ENCODE peak calls at places on chromosomes 2 and 18, in seven cellular contexts. One of them, this sample, is unnamed.

GRCh38 chr2:6957031-6957714 is 40.0 kb downstream of the RNF144A start:
- DNase-seq in HFFc6: no peak
- DNase-seq in nephron progenitor cell: no peak
- DNase-seq in lower lobe of right lung: no peak
- DNase-seq in cardiac muscle cell: no peak
- DNase-seq in CD8-positive, alpha-beta T cell: no peak
- DNase-seq in ovary: no peak
- DNase-seq in this sample: no peak

GRCh38 chr2:239695106-239695727 is 294.4 kb upstream of the HDAC4 start:
- DNase-seq in lower lobe of right lung: no peak
- DNase-seq in HFFc6: no peak
- DNase-seq in CD8-positive, alpha-beta T cell: no peak
- DNase-seq in ovary: no peak
- DNase-seq in cardiac muscle cell: no peak
- DNase-seq in nephron progenitor cell: no peak
- DNase-seq in this sample: no peak

GRCh38 chr2:237154050-237154638 is 68.5 kb downstream of the COPS8 start:
- DNase-seq in ovary: peak; percentile 58
- DNase-seq in HFFc6: peak; percentile 41
- DNase-seq in lower lobe of right lung: no peak
- DNase-seq in CD8-positive, alpha-beta T cell: peak; percentile 45
- DNase-seq in nephron progenitor cell: peak; percentile 46
- DNase-seq in cardiac muscle cell: peak; percentile 76
- DNase-seq in this sample: no peak

GRCh38 chr2:31247671-31248070 is 13.7 kb downstream of the EHD3 start:
- DNase-seq in CD8-positive, alpha-beta T cell: no peak
- DNase-seq in cardiac muscle cell: no peak
- DNase-seq in ovary: no peak
- DNase-seq in HFFc6: no peak
- DNase-seq in nephron progenitor cell: no peak
- DNase-seq in lower lobe of right lung: no peak
- DNase-seq in this sample: no peak

GRCh38 chr2:100877555-100877954 is 57.6 kb downstream of the NPAS2 start:
- DNase-seq in HFFc6: peak; percentile 61
- DNase-seq in ovary: no peak
- DNase-seq in lower lobe of right lung: no peak
- DNase-seq in cardiac muscle cell: peak; percentile 82
- DNase-seq in nephron progenitor cell: no peak
- DNase-seq in CD8-positive, alpha-beta T cell: no peak
- DNase-seq in this sample: no peak

GRCh38 chr2:190817082-190817481 is 63.5 kb upstream of the GLS start:
- DNase-seq in HFFc6: no peak
- DNase-seq in lower lobe of right lung: no peak
- DNase-seq in ovary: no peak
- DNase-seq in nephron progenitor cell: no peak
- DNase-seq in cardiac muscle cell: no peak
- DNase-seq in CD8-positive, alpha-beta T cell: no peak
- DNase-seq in this sample: no peak

GRCh38 chr2:31475692-31476091 is 61.1 kb upstream of the XDH start:
- DNase-seq in nephron progenitor cell: no peak
- DNase-seq in ovary: no peak
- DNase-seq in HFFc6: peak; percentile 90
- DNase-seq in cardiac muscle cell: no peak
- DNase-seq in CD8-positive, alpha-beta T cell: no peak
- DNase-seq in lower lobe of right lung: no peak
- DNase-seq in this sample: no peak

GRCh38 chr2:239211391-239212094 is 189.3 kb downstream of the HDAC4 start:
- DNase-seq in nephron progenitor cell: no peak
- DNase-seq in lower lobe of right lung: no peak
- DNase-seq in cardiac muscle cell: no peak
- DNase-seq in ovary: no peak
- DNase-seq in HFFc6: no peak
- DNase-seq in CD8-positive, alpha-beta T cell: no peak
- DNase-seq in this sample: no peak

DNA sequence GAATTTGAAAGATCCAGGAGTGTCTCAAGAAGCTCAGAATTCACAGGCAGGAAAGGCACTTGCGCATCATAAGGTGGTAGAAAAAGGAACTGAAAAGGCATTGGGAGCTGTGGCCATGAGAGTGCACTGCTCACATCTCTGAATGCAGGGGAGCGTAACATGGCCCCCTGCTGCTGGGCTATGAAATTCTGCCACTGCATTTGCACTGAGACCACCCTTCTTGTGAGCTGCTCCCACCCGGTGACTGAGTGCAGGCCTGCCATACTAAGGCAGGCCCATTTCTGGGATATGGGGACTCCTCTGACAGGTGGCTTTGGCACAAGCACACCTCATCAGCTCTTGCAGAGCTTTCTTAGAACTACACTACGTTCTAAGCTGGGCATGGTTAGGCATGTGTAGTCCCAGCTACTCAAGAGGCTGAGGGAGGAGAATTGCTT is 25.3 kb upstream of the STARD7 start:
- DNase-seq in ovary: no peak
- DNase-seq in CD8-positive, alpha-beta T cell: no peak
- DNase-seq in HFFc6: no peak
- DNase-seq in nephron progenitor cell: no peak
- DNase-seq in lower lobe of right lung: no peak
- DNase-seq in cardiac muscle cell: no peak
- DNase-seq in this sample: no peak
- TF ChIP-seq CTCF in ovary: no peak
- TF ChIP-seq CTCF in CD8-positive, alpha-beta T cell: no peak
- TF ChIP-seq CTCF in HFFc6: no peak
- TF ChIP-seq CTCF in nephron progenitor cell: no peak
- TF ChIP-seq CTCF in lower lobe of right lung: no peak
- TF ChIP-seq CTCF in cardiac muscle cell: no peak
- TF ChIP-seq CTCF in this sample: no peak

GRCh38 chr18:24417465-24417864 is 9.0 kb upstream of the IMPACT start:
- DNase-seq in ovary: no peak
- DNase-seq in CD8-positive, alpha-beta T cell: no peak
- DNase-seq in lower lobe of right lung: no peak
- DNase-seq in HFFc6: no peak
- DNase-seq in nephron progenitor cell: no peak
- DNase-seq in cardiac muscle cell: no peak
- DNase-seq in this sample: no peak

GRCh38 chr18:24414349-24415003 is 12.0 kb upstream of the IMPACT start:
- DNase-seq in cardiac muscle cell: peak; percentile 28
- DNase-seq in CD8-positive, alpha-beta T cell: no peak
- DNase-seq in lower lobe of right lung: no peak
- DNase-seq in HFFc6: no peak
- DNase-seq in ovary: no peak
- DNase-seq in nephron progenitor cell: no peak
- DNase-seq in this sample: no peak

GRCh38 chr18:24408496-24408895 is 10.9 kb upstream of the OSBPL1A start:
- DNase-seq in ovary: no peak
- DNase-seq in CD8-positive, alpha-beta T cell: no peak
- DNase-seq in lower lobe of right lung: no peak
- DNase-seq in HFFc6: no peak
- DNase-seq in nephron progenitor cell: no peak
- DNase-seq in cardiac muscle cell: no peak
- DNase-seq in this sample: no peak

GRCh38 chr18:24413148-24413547 is 13.3 kb upstream of the IMPACT start:
- DNase-seq in ovary: no peak
- DNase-seq in lower lobe of right lung: no peak
- DNase-seq in cardiac muscle cell: peak; percentile 23
- DNase-seq in nephron progenitor cell: no peak
- DNase-seq in CD8-positive, alpha-beta T cell: no peak
- DNase-seq in HFFc6: no peak
- DNase-seq in this sample: no peak
- TF ChIP-seq CTCF in ovary: no peak
- TF ChIP-seq CTCF in lower lobe of right lung: peak; percentile 11
- TF ChIP-seq CTCF in cardiac muscle cell: peak; percentile 21
- TF ChIP-seq CTCF in nephron progenitor cell: no peak
- TF ChIP-seq CTCF in CD8-positive, alpha-beta T cell: no peak
- TF ChIP-seq CTCF in HFFc6: peak; percentile 33
- TF ChIP-seq CTCF in this sample: no peak

GRCh38 chr2:20447437-20448245 is 767 bp downstream of the RHOB start:
- DNase-seq in nephron progenitor cell: peak; percentile 53
- DNase-seq in HFFc6: no peak
- DNase-seq in ovary: peak; percentile 71
- DNase-seq in CD8-positive, alpha-beta T cell: no peak
- DNase-seq in cardiac muscle cell: peak; percentile 69
- DNase-seq in lower lobe of right lung: peak; percentile 75
- DNase-seq in this sample: no peak
- TF ChIP-seq CTCF in nephron progenitor cell: no peak
- TF ChIP-seq CTCF in HFFc6: no peak
- TF ChIP-seq CTCF in ovary: no peak
- TF ChIP-seq CTCF in CD8-positive, alpha-beta T cell: no peak
- TF ChIP-seq CTCF in cardiac muscle cell: no peak
- TF ChIP-seq CTCF in lower lobe of right lung: no peak
- TF ChIP-seq CTCF in this sample: no peak

DNA sequence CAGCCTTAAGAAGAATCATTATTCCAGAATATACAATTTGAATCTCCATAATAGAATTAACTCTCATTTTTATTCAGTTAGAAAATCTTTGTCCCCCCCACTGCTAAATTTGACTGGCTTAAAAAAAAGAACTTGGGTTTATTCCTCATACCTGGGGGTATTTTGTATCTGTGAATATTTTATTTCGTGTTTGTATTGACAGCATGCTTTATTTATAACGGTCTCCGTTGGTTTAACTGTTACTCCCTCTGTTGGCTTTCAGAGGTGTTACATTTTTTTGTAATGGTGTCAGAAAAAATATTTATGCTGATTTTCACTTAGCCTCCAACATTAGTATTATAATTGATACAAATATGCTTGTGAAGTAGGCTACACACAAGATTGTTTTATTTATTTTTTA is 109.1 kb downstream of the HAUS1 start:
- DNase-seq in ovary: no peak
- DNase-seq in cardiac muscle cell: peak; percentile 40
- DNase-seq in CD8-positive, alpha-beta T cell: no peak
- DNase-seq in HFFc6: no peak
- DNase-seq in nephron progenitor cell: no peak
- DNase-seq in lower lobe of right lung: no peak
- DNase-seq in this sample: no peak
- TF ChIP-seq CTCF in ovary: no peak
- TF ChIP-seq CTCF in cardiac muscle cell: peak; percentile 59
- TF ChIP-seq CTCF in CD8-positive, alpha-beta T cell: peak; percentile 85
- TF ChIP-seq CTCF in HFFc6: peak; percentile 66
- TF ChIP-seq CTCF in nephron progenitor cell: peak; percentile 35
- TF ChIP-seq CTCF in lower lobe of right lung: peak; percentile 22
- TF ChIP-seq CTCF in this sample: peak; percentile 28

GRCh38 chr2:48568551-48568950 is 38.6 kb downstream of the STON1 start:
- DNase-seq in lower lobe of right lung: no peak
- DNase-seq in CD8-positive, alpha-beta T cell: no peak
- DNase-seq in ovary: no peak
- DNase-seq in HFFc6: no peak
- DNase-seq in cardiac muscle cell: peak; percentile 90
- DNase-seq in nephron progenitor cell: no peak
- DNase-seq in this sample: no peak

GRCh38 chr2:48562281-48562680 is 32.3 kb downstream of the STON1 start:
- DNase-seq in cardiac muscle cell: no peak
- DNase-seq in ovary: no peak
- DNase-seq in CD8-positive, alpha-beta T cell: no peak
- DNase-seq in lower lobe of right lung: no peak
- DNase-seq in nephron progenitor cell: no peak
- DNase-seq in HFFc6: no peak
- DNase-seq in this sample: no peak

GRCh38 chr2:48567671-48568070 is 37.7 kb downstream of the STON1 start:
- DNase-seq in ovary: no peak
- DNase-seq in nephron progenitor cell: no peak
- DNase-seq in cardiac muscle cell: peak; percentile 93
- DNase-seq in lower lobe of right lung: no peak
- DNase-seq in HFFc6: no peak
- DNase-seq in CD8-positive, alpha-beta T cell: no peak
- DNase-seq in this sample: no peak

GRCh38 chr2:48569433-48569832 is 39.5 kb downstream of the STON1 start:
- DNase-seq in ovary: no peak
- DNase-seq in HFFc6: peak; percentile 29
- DNase-seq in lower lobe of right lung: no peak
- DNase-seq in cardiac muscle cell: peak; percentile 38
- DNase-seq in CD8-positive, alpha-beta T cell: no peak
- DNase-seq in nephron progenitor cell: no peak
- DNase-seq in this sample: no peak

GRCh38 chr2:48566582-48566981 is 36.6 kb downstream of the STON1 start:
- DNase-seq in cardiac muscle cell: peak; percentile 58
- DNase-seq in CD8-positive, alpha-beta T cell: no peak
- DNase-seq in lower lobe of right lung: no peak
- DNase-seq in HFFc6: peak; percentile 11
- DNase-seq in ovary: peak; percentile 36
- DNase-seq in nephron progenitor cell: no peak
- DNase-seq in this sample: no peak
- TF ChIP-seq CTCF in cardiac muscle cell: peak; percentile 57
- TF ChIP-seq CTCF in CD8-positive, alpha-beta T cell: no peak
- TF ChIP-seq CTCF in lower lobe of right lung: peak; percentile 7
- TF ChIP-seq CTCF in HFFc6: peak; percentile 66
- TF ChIP-seq CTCF in ovary: no peak
- TF ChIP-seq CTCF in nephron progenitor cell: peak; percentile 15
- TF ChIP-seq CTCF in this sample: no peak

GRCh38 chr2:234730066-234730640 is 221.7 kb upstream of the SH3BP4 start:
- DNase-seq in HFFc6: no peak
- DNase-seq in ovary: no peak
- DNase-seq in lower lobe of right lung: no peak
- DNase-seq in CD8-positive, alpha-beta T cell: no peak
- DNase-seq in cardiac muscle cell: no peak
- DNase-seq in nephron progenitor cell: no peak
- DNase-seq in this sample: no peak

GRCh38 chr2:234722176-234722575 is 225.3 kb upstream of the ARL4C start:
- DNase-seq in cardiac muscle cell: peak; percentile 51
- DNase-seq in CD8-positive, alpha-beta T cell: no peak
- DNase-seq in nephron progenitor cell: no peak
- DNase-seq in ovary: no peak
- DNase-seq in lower lobe of right lung: no peak
- DNase-seq in HFFc6: no peak
- DNase-seq in this sample: no peak

GRCh38 chr2:234723400-234723799 is 226.5 kb upstream of the ARL4C start:
- DNase-seq in nephron progenitor cell: no peak
- DNase-seq in HFFc6: no peak
- DNase-seq in lower lobe of right lung: no peak
- DNase-seq in cardiac muscle cell: no peak
- DNase-seq in ovary: no peak
- DNase-seq in CD8-positive, alpha-beta T cell: no peak
- DNase-seq in this sample: no peak

GRCh38 chr2:234725528-234726264 is 226.1 kb upstream of the SH3BP4 start:
- DNase-seq in CD8-positive, alpha-beta T cell: no peak
- DNase-seq in cardiac muscle cell: no peak
- DNase-seq in lower lobe of right lung: no peak
- DNase-seq in HFFc6: peak; percentile 10
- DNase-seq in ovary: no peak
- DNase-seq in nephron progenitor cell: no peak
- DNase-seq in this sample: no peak

DNA sequence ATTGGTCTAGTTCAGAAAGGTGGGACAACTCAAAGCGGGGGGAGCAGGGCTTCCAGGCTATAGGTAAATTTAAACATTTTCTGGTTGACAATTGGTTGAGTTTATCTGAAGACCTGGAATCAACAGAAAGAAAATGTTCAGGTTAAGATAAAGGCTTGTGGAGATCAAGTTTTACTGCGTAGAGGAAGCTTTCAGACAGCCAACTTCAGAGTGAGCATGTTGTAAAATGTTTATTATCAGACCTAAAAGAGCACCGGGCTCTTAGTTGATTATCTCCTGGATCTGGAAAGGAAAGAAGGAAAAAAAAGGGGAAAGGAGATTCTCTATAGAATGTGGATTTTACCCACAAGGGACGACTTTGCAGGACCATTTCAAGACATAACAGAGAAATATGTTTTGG is 227.0 kb upstream of the SH3BP4 start:
- DNase-seq in lower lobe of right lung: no peak
- DNase-seq in HFFc6: no peak
- DNase-seq in nephron progenitor cell: no peak
- DNase-seq in ovary: no peak
- DNase-seq in cardiac muscle cell: no peak
- DNase-seq in CD8-positive, alpha-beta T cell: no peak
- DNase-seq in this sample: no peak
- TF ChIP-seq CTCF in lower lobe of right lung: no peak
- TF ChIP-seq CTCF in HFFc6: no peak
- TF ChIP-seq CTCF in nephron progenitor cell: no peak
- TF ChIP-seq CTCF in ovary: no peak
- TF ChIP-seq CTCF in cardiac muscle cell: no peak
- TF ChIP-seq CTCF in CD8-positive, alpha-beta T cell: no peak
- TF ChIP-seq CTCF in this sample: no peak